ENCODE peak calls at places on chromosomes 6 and 20, in six cellular contexts. B is T-helper 2 cell; L is bronchial epithelial cell; O is stimulated activated CD4-positive, alpha-beta T cell treated with anti-CD3 and anti-CD28 coated beads, Interleukin-15, amount 100 ng/mL, for 1 hour; G is fibroblast of lung; R is occipital lobe. T is an unnamed sample.

GRCh38 chr6:29694637-29695036 is 13.7 kb upstream of the ZFP57 start:
- DNase-seq in B (no peak), L (no peak), O (no peak), G (no peak), R (no peak), T (no peak)

GRCh38 chr20:25470045-25470444 is 62.6 kb downstream of the GINS1 start:
- DNase-seq in B (no peak), L (peak), O (no peak), G (peak), R (no peak), T (no peak)

GRCh38 chr6:140586426-140587061 is 1212.1 kb upstream of the CITED2 start:
- DNase-seq in B (no peak), L (no peak), O (no peak), G (no peak), R (no peak), T (no peak)

GRCh38 chr6:33745558-33745957 is 1.1 kb downstream of the IP6K3 start:
- DNase-seq in B (no peak), L (no peak), O (no peak), G (no peak), R (no peak), T (no peak)

GRCh38 chr6:123022980-123023379 is 26.9 kb downstream of the CLVS2 start:
- DNase-seq in B (no peak), L (peak), O (no peak), G (no peak), R (no peak), T (no peak)

GRCh38 chr6:168304752-168305015 is 14.9 kb downstream of the DACT2 start:
- DNase-seq in B (no peak), L (no peak), O (no peak), G (no peak), R (no peak), T (no peak)

GRCh38 chr6:147508073-147508870 is at the start of gene SAMD5:
- DNase-seq in B (no peak), L (peak), O (no peak), G (peak), R (peak), T (peak)

GRCh38 chr20:49352821-49353220 is 75.0 kb upstream of the ZNFX1 start:
- DNase-seq in B (no peak), L (no peak), O (no peak), G (no peak), R (no peak), T (no peak)

GRCh38 chr6:109075934-109076333 is 18.7 kb downstream of the SESN1 start:
- DNase-seq in B (no peak), L (no peak), O (no peak), G (peak), R (no peak), T (no peak)

GRCh38 chr20:39641423-39641822 is 679.3 kb downstream of the DHX35 start:
- DNase-seq in B (no peak), L (no peak), O (no peak), G (no peak), R (no peak), T (no peak)

GRCh38 chr6:169288591-169288990 is 34.9 kb upstream of the THBS2 start:
- DNase-seq in B (no peak), L (peak), O (no peak), G (peak), R (no peak), T (no peak)

GRCh38 chr6:110039364-110039995 is 61.4 kb downstream of the GPR6 start:
- DNase-seq in B (peak), L (peak), O (peak), G (peak), R (peak), T (peak)

GRCh38 chr20:37954626-37955025 is 51.7 kb downstream of the VSTM2L start:
- DNase-seq in B (no peak), L (no peak), O (no peak), G (no peak), R (no peak), T (no peak)